ENCODE peak calls at places on chromosome 12, in seven cellular contexts. One of them, this sample, is unnamed.

GRCh38 chr12:46891306-46891705 is 65.5 kb upstream of the SLC38A4 start:
- DNase-seq in thoracic aorta: no peak
- DNase-seq in heart right ventricle: no peak
- DNase-seq in lower leg skin: no peak
- DNase-seq in endothelial cell: no peak
- DNase-seq in A673: peak; percentile 4
- DNase-seq in dorsolateral prefrontal cortex: no peak
- DNase-seq in this sample: no peak

GRCh38 chr12:57418255-57418654 is 12.6 kb downstream of the R3HDM2 start:
- DNase-seq in dorsolateral prefrontal cortex: no peak
- DNase-seq in endothelial cell: no peak
- DNase-seq in lower leg skin: no peak
- DNase-seq in A673: no peak
- DNase-seq in heart right ventricle: no peak
- DNase-seq in thoracic aorta: no peak
- DNase-seq in this sample: no peak

GRCh38 chr12:84502907-84503787 is 409.5 kb downstream of the SLC6A15 start:
- DNase-seq in thoracic aorta: no peak
- DNase-seq in dorsolateral prefrontal cortex: no peak
- DNase-seq in A673: peak; percentile 74
- DNase-seq in lower leg skin: no peak
- DNase-seq in heart right ventricle: peak; percentile 33
- DNase-seq in endothelial cell: peak; percentile 69
- DNase-seq in this sample: peak; percentile 76

GRCh38 chr12:52011602-52012214 is 5.0 kb downstream of the TAMALIN start:
- DNase-seq in endothelial cell: no peak
- DNase-seq in lower leg skin: no peak
- DNase-seq in dorsolateral prefrontal cortex: no peak
- DNase-seq in A673: no peak
- DNase-seq in thoracic aorta: no peak
- DNase-seq in heart right ventricle: no peak
- DNase-seq in this sample: no peak

GRCh38 chr12:16323638-16324037 is 23.8 kb upstream of the MGST1 start:
- DNase-seq in lower leg skin: no peak
- DNase-seq in heart right ventricle: no peak
- DNase-seq in endothelial cell: no peak
- DNase-seq in thoracic aorta: no peak
- DNase-seq in dorsolateral prefrontal cortex: no peak
- DNase-seq in A673: no peak
- DNase-seq in this sample: no peak

GRCh38 chr12:6961695-6962284 is 8.7 kb downstream of the PHB2 start:
- DNase-seq in dorsolateral prefrontal cortex: no peak
- DNase-seq in A673: peak; percentile 97
- DNase-seq in heart right ventricle: peak; percentile 72
- DNase-seq in thoracic aorta: no peak
- DNase-seq in lower leg skin: no peak
- DNase-seq in endothelial cell: peak; percentile 57
- DNase-seq in this sample: peak; percentile 83

GRCh38 chr12:114984641-114985041 is 300.7 kb upstream of the TBX3 start:
- DNase-seq in endothelial cell: no peak
- DNase-seq in heart right ventricle: no peak
- DNase-seq in thoracic aorta: no peak
- DNase-seq in dorsolateral prefrontal cortex: no peak
- DNase-seq in lower leg skin: no peak
- DNase-seq in A673: no peak
- DNase-seq in this sample: no peak

GRCh38 chr12:123526542-123527080 is 6.9 kb downstream of the RILPL1 start:
- DNase-seq in A673: no peak
- DNase-seq in endothelial cell: no peak
- DNase-seq in heart right ventricle: no peak
- DNase-seq in lower leg skin: no peak
- DNase-seq in thoracic aorta: no peak
- DNase-seq in dorsolateral prefrontal cortex: no peak
- DNase-seq in this sample: no peak

GRCh38 chr12:1518763-1519516 is 75.4 kb downstream of the FBXL14 start:
- DNase-seq in thoracic aorta: no peak
- DNase-seq in heart right ventricle: no peak
- DNase-seq in lower leg skin: no peak
- DNase-seq in A673: no peak
- DNase-seq in dorsolateral prefrontal cortex: no peak
- DNase-seq in endothelial cell: no peak
- DNase-seq in this sample: peak; percentile 95

GRCh38 chr12:120110550-120111501 is 5.7 kb downstream of the RAB35 start:
- DNase-seq in thoracic aorta: no peak
- DNase-seq in A673: no peak
- DNase-seq in endothelial cell: peak; percentile 38
- DNase-seq in dorsolateral prefrontal cortex: no peak
- DNase-seq in lower leg skin: peak; percentile 59
- DNase-seq in heart right ventricle: peak; percentile 48
- DNase-seq in this sample: no peak

GRCh38 chr12:18782827-18783226 is 44.9 kb downstream of the CAPZA3 start:
- DNase-seq in dorsolateral prefrontal cortex: no peak
- DNase-seq in A673: no peak
- DNase-seq in endothelial cell: no peak
- DNase-seq in thoracic aorta: no peak
- DNase-seq in lower leg skin: no peak
- DNase-seq in heart right ventricle: no peak
- DNase-seq in this sample: no peak

GRCh38 chr12:11881835-11882234 is 188.9 kb upstream of the BCL2L14 start:
- DNase-seq in heart right ventricle: no peak
- DNase-seq in dorsolateral prefrontal cortex: no peak
- DNase-seq in A673: no peak
- DNase-seq in endothelial cell: no peak
- DNase-seq in lower leg skin: no peak
- DNase-seq in thoracic aorta: no peak
- DNase-seq in this sample: no peak

GRCh38 chr12:122366685-122367475 is 55.6 kb downstream of the CLIP1 start:
- DNase-seq in heart right ventricle: no peak
- DNase-seq in lower leg skin: peak; percentile 55
- DNase-seq in dorsolateral prefrontal cortex: no peak
- DNase-seq in A673: peak; percentile 87
- DNase-seq in thoracic aorta: no peak
- DNase-seq in endothelial cell: peak; percentile 13
- DNase-seq in this sample: peak; percentile 86

GRCh38 chr12:56724660-56724988 is 475 bp downstream of the NACA start:
- DNase-seq in lower leg skin: no peak
- DNase-seq in heart right ventricle: peak; percentile 20
- DNase-seq in dorsolateral prefrontal cortex: no peak
- DNase-seq in endothelial cell: no peak
- DNase-seq in thoracic aorta: no peak
- DNase-seq in A673: no peak
- DNase-seq in this sample: peak; percentile 18

GRCh38 chr12:16609140-16609539 is 3.2 kb upstream of the LMO3 start:
- DNase-seq in endothelial cell: no peak
- DNase-seq in heart right ventricle: no peak
- DNase-seq in dorsolateral prefrontal cortex: no peak
- DNase-seq in lower leg skin: no peak
- DNase-seq in thoracic aorta: no peak
- DNase-seq in A673: no peak
- DNase-seq in this sample: no peak

GRCh38 chr12:121713257-121714155 is 954 bp downstream of the TMEM120B start:
- DNase-seq in A673: no peak
- DNase-seq in endothelial cell: no peak
- DNase-seq in thoracic aorta: no peak
- DNase-seq in heart right ventricle: peak; percentile 19
- DNase-seq in dorsolateral prefrontal cortex: no peak
- DNase-seq in lower leg skin: peak; percentile 15
- DNase-seq in this sample: peak; percentile 9

GRCh38 chr12:108313609-108314331 is 25.3 kb downstream of the CMKLR1 start:
- DNase-seq in lower leg skin: no peak
- DNase-seq in heart right ventricle: peak; percentile 51
- DNase-seq in dorsolateral prefrontal cortex: no peak
- DNase-seq in A673: no peak
- DNase-seq in endothelial cell: peak; percentile 34
- DNase-seq in thoracic aorta: no peak
- DNase-seq in this sample: no peak

GRCh38 chr12:14454098-14454907 is 88.8 kb downstream of the ATF7IP start:
- DNase-seq in A673: peak; percentile 73
- DNase-seq in lower leg skin: no peak
- DNase-seq in endothelial cell: peak; percentile 51
- DNase-seq in thoracic aorta: no peak
- DNase-seq in dorsolateral prefrontal cortex: no peak
- DNase-seq in heart right ventricle: no peak
- DNase-seq in this sample: peak; percentile 55

GRCh38 chr12:78966062-78966461 is 101.5 kb downstream of the SYT1 start:
- DNase-seq in lower leg skin: no peak
- DNase-seq in heart right ventricle: no peak
- DNase-seq in thoracic aorta: no peak
- DNase-seq in dorsolateral prefrontal cortex: no peak
- DNase-seq in endothelial cell: no peak
- DNase-seq in A673: no peak
- DNase-seq in this sample: no peak

GRCh38 chr12:74598819-74599218 is 61.2 kb downstream of the ATXN7L3B start:
- DNase-seq in endothelial cell: no peak
- DNase-seq in lower leg skin: no peak
- DNase-seq in thoracic aorta: no peak
- DNase-seq in A673: no peak
- DNase-seq in heart right ventricle: no peak
- DNase-seq in dorsolateral prefrontal cortex: no peak
- DNase-seq in this sample: no peak

GRCh38 chr12:89636054-89636775 is 72.4 kb downstream of the ATP2B1 start:
- DNase-seq in endothelial cell: no peak
- DNase-seq in lower leg skin: no peak
- DNase-seq in thoracic aorta: no peak
- DNase-seq in A673: no peak
- DNase-seq in dorsolateral prefrontal cortex: no peak
- DNase-seq in heart right ventricle: no peak
- DNase-seq in this sample: no peak

GRCh38 chr12:58310368-58310767 is 369.0 kb downstream of the ATP23 start:
- DNase-seq in lower leg skin: no peak
- DNase-seq in endothelial cell: no peak
- DNase-seq in heart right ventricle: no peak
- DNase-seq in A673: peak; percentile 21
- DNase-seq in thoracic aorta: no peak
- DNase-seq in dorsolateral prefrontal cortex: no peak
- DNase-seq in this sample: peak; percentile 45

GRCh38 chr12:57898308-57898970 is 42.9 kb upstream of the ATP23 start:
- DNase-seq in lower leg skin: no peak
- DNase-seq in endothelial cell: no peak
- DNase-seq in heart right ventricle: no peak
- DNase-seq in A673: no peak
- DNase-seq in thoracic aorta: no peak
- DNase-seq in dorsolateral prefrontal cortex: no peak
- DNase-seq in this sample: peak; percentile 43

GRCh38 chr12:66813137-66813867 is 134.4 kb upstream of the GRIP1 start:
- DNase-seq in A673: no peak
- DNase-seq in dorsolateral prefrontal cortex: no peak
- DNase-seq in endothelial cell: peak; percentile 17
- DNase-seq in lower leg skin: no peak
- DNase-seq in thoracic aorta: no peak
- DNase-seq in heart right ventricle: no peak
- DNase-seq in this sample: peak; percentile 57

GRCh38 chr12:1473418-1473817 is 121.0 kb downstream of the FBXL14 start:
- DNase-seq in thoracic aorta: no peak
- DNase-seq in endothelial cell: no peak
- DNase-seq in heart right ventricle: no peak
- DNase-seq in A673: no peak
- DNase-seq in dorsolateral prefrontal cortex: no peak
- DNase-seq in lower leg skin: no peak
- DNase-seq in this sample: peak; percentile 35

GRCh38 chr12:29732211-29732992 is 51.3 kb downstream of the TMTC1 start:
- DNase-seq in endothelial cell: no peak
- DNase-seq in lower leg skin: no peak
- DNase-seq in thoracic aorta: no peak
- DNase-seq in heart right ventricle: no peak
- DNase-seq in A673: no peak
- DNase-seq in dorsolateral prefrontal cortex: no peak
- DNase-seq in this sample: no peak

GRCh38 chr12:120500577-120500976 is 4.7 kb downstream of the DYNLL1 start:
- DNase-seq in heart right ventricle: no peak
- DNase-seq in dorsolateral prefrontal cortex: no peak
- DNase-seq in lower leg skin: no peak
- DNase-seq in endothelial cell: no peak
- DNase-seq in thoracic aorta: no peak
- DNase-seq in A673: no peak
- DNase-seq in this sample: no peak

GRCh38 chr12:49767333-49767732 is 26.0 kb downstream of the TMBIM6 start:
- DNase-seq in heart right ventricle: no peak
- DNase-seq in thoracic aorta: no peak
- DNase-seq in lower leg skin: no peak
- DNase-seq in endothelial cell: no peak
- DNase-seq in A673: no peak
- DNase-seq in dorsolateral prefrontal cortex: no peak
- DNase-seq in this sample: no peak

GRCh38 chr12:49549735-49550710 is 11.2 kb downstream of the KCNH3 start:
- DNase-seq in A673: no peak
- DNase-seq in heart right ventricle: no peak
- DNase-seq in dorsolateral prefrontal cortex: no peak
- DNase-seq in thoracic aorta: no peak
- DNase-seq in endothelial cell: no peak
- DNase-seq in lower leg skin: no peak
- DNase-seq in this sample: no peak

GRCh38 chr12:46382425-46382973 is 9.9 kb upstream of the SLC38A2 start:
- DNase-seq in A673: no peak
- DNase-seq in heart right ventricle: no peak
- DNase-seq in endothelial cell: no peak
- DNase-seq in thoracic aorta: no peak
- DNase-seq in dorsolateral prefrontal cortex: no peak
- DNase-seq in lower leg skin: no peak
- DNase-seq in this sample: no peak

GRCh38 chr12:118983147-118983824 is 1.9 kb downstream of the SRRM4 start:
- DNase-seq in thoracic aorta: no peak
- DNase-seq in heart right ventricle: no peak
- DNase-seq in dorsolateral prefrontal cortex: no peak
- DNase-seq in lower leg skin: no peak
- DNase-seq in endothelial cell: no peak
- DNase-seq in A673: no peak
- DNase-seq in this sample: no peak

GRCh38 chr12:6233121-6233971 is 33.1 kb downstream of the CD9 start:
- DNase-seq in A673: no peak
- DNase-seq in thoracic aorta: no peak
- DNase-seq in endothelial cell: no peak
- DNase-seq in lower leg skin: no peak
- DNase-seq in heart right ventricle: peak; percentile 45
- DNase-seq in dorsolateral prefrontal cortex: no peak
- DNase-seq in this sample: no peak

This sample was measured in MCF 10A.